ENCODE peak calls at places on chromosomes 3 and 15, in four cellular contexts. One of them, this sample, is unnamed.

GRCh38 chr3:120683213-120683612 is 1.2 kb upstream of the HGD start:
- DNase-seq in IMR-90: peak; percentile 45
- DNase-seq in body of pancreas: peak; percentile 76
- DNase-seq in right lobe of liver: peak; percentile 48
- DNase-seq in this sample: peak; percentile 62

GRCh38 chr3:128549283-128550112 is 56.5 kb upstream of the GATA2 start:
- DNase-seq in right lobe of liver: peak; percentile 80
- DNase-seq in body of pancreas: no peak
- DNase-seq in IMR-90: peak; percentile 76
- DNase-seq in this sample: peak; percentile 31

GRCh38 chr3:136749106-136749505 is 3.1 kb downstream of the STAG1 start:
- DNase-seq in body of pancreas: no peak
- DNase-seq in right lobe of liver: no peak
- DNase-seq in IMR-90: no peak
- DNase-seq in this sample: no peak

GRCh38 chr3:16060358-16060852 is 114.1 kb upstream of the GALNT15 start:
- DNase-seq in right lobe of liver: peak; percentile 70
- DNase-seq in body of pancreas: no peak
- DNase-seq in IMR-90: peak; percentile 100
- DNase-seq in this sample: no peak

GRCh38 chr3:174198199-174198598 is 660.9 kb upstream of the NAALADL2 start:
- DNase-seq in body of pancreas: no peak
- DNase-seq in right lobe of liver: no peak
- DNase-seq in IMR-90: peak; percentile 95
- DNase-seq in this sample: no peak

GRCh38 chr3:112470791-112471190 is 28.5 kb downstream of the BTLA start:
- DNase-seq in right lobe of liver: no peak
- DNase-seq in IMR-90: peak; percentile 24
- DNase-seq in body of pancreas: no peak
- DNase-seq in this sample: no peak

GRCh38 chr15:81189583-81190283 is 6.9 kb upstream of the IL16 start:
- DNase-seq in body of pancreas: peak; percentile 74
- DNase-seq in right lobe of liver: no peak
- DNase-seq in IMR-90: peak; percentile 99
- DNase-seq in this sample: peak; percentile 23

GRCh38 chr15:83108266-83109219 is 1.1 kb downstream of the TM6SF1 start:
- DNase-seq in right lobe of liver: peak; percentile 59
- DNase-seq in body of pancreas: peak; percentile 15
- DNase-seq in IMR-90: peak; percentile 52
- DNase-seq in this sample: peak; percentile 25

GRCh38 chr15:94231728-94232086 is 346 bp downstream of the MCTP2 start:
- DNase-seq in body of pancreas: peak; percentile 55
- DNase-seq in right lobe of liver: peak; percentile 31
- DNase-seq in IMR-90: no peak
- DNase-seq in this sample: no peak

GRCh38 chr3:128823638-128824037 is 55.8 kb upstream of the ACAD9 start:
- DNase-seq in IMR-90: no peak
- DNase-seq in right lobe of liver: no peak
- DNase-seq in body of pancreas: no peak
- DNase-seq in this sample: no peak

DNA sequence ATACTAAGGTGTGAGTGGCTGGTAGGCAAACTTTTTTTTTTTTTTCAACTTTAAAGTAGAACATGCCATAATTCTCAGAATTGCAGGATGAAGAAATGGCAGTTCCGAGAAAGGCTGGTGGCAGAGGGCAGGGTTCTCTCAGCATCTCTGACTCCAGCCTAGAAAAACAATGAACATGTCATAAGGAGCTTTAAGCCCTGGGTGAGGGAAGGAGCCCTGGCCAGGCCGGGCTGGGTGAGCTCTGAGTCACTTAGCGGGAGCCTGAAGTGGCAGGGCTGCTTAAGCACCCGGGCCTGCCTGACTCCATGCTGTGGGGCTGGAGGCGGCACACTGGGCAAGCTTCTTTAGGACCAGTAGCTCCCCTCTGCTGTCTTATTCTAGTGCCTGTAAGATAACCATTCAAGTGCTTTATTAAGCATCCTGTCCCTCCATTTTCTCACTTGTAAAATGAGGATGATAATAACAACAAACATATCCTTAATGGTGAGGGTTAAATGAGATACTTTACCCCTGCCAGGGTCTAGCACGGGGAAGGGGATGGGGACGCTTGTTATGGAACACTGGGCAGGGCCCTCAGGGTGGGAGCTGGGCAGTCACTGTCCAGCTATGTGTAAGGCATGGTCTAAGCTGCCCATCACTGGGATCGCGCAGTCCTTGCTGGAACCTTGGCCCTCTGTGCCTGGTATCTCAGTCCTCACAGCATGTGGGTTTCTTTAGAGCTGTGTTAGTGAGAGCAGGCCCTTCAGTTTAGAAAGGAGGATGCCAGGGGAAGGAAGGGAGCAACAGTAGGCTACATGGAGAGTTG is 18.4 kb downstream of the SMAD6 start:
- DNase-seq in IMR-90: peak; percentile 82
- DNase-seq in body of pancreas: no peak
- DNase-seq in right lobe of liver: no peak
- DNase-seq in this sample: peak; percentile 86
- TF ChIP-seq POLR2A in IMR-90: no peak
- TF ChIP-seq POLR2A in body of pancreas: no peak
- TF ChIP-seq POLR2A in right lobe of liver: no peak
- TF ChIP-seq POLR2A in this sample: no peak

GRCh38 chr3:49747792-49748480 is 24.2 kb upstream of the GMPPB start:
- DNase-seq in IMR-90: peak; percentile 79
- DNase-seq in right lobe of liver: no peak
- DNase-seq in body of pancreas: no peak
- DNase-seq in this sample: no peak

GRCh38 chr3:49754536-49754935 is 30.8 kb upstream of the GMPPB start:
- DNase-seq in IMR-90: no peak
- DNase-seq in body of pancreas: no peak
- DNase-seq in right lobe of liver: no peak
- DNase-seq in this sample: no peak

GRCh38 chr3:49745986-49746385 is 22.2 kb upstream of the GMPPB start:
- DNase-seq in body of pancreas: no peak
- DNase-seq in right lobe of liver: no peak
- DNase-seq in IMR-90: peak; percentile 72
- DNase-seq in this sample: no peak

GRCh38 chr3:49751501-49751900 is 27.8 kb upstream of the GMPPB start:
- DNase-seq in right lobe of liver: no peak
- DNase-seq in IMR-90: no peak
- DNase-seq in body of pancreas: no peak
- DNase-seq in this sample: no peak

GRCh38 chr3:49750056-49750455 is 26.3 kb upstream of the GMPPB start:
- DNase-seq in body of pancreas: no peak
- DNase-seq in IMR-90: peak; percentile 18
- DNase-seq in right lobe of liver: no peak
- DNase-seq in this sample: no peak
- H3K4me1 ChIP-seq in body of pancreas: peaks cover 24% of the 10 kb centered on the region
- H3K4me1 ChIP-seq in IMR-90: peaks cover 7% of the 10 kb centered on the region
- H3K4me1 ChIP-seq in right lobe of liver: peaks cover 9% of the 10 kb centered on the region
- H3K4me1 ChIP-seq in this sample: peaks cover 8% of the 10 kb centered on the region

GRCh38 chr15:72118400-72118978 is at the start of gene SENP8:
- DNase-seq in body of pancreas: no peak
- DNase-seq in right lobe of liver: no peak
- DNase-seq in IMR-90: no peak
- DNase-seq in this sample: no peak
- TF ChIP-seq POLR2A in body of pancreas: peak; percentile 56
- TF ChIP-seq POLR2A in right lobe of liver: no peak
- TF ChIP-seq POLR2A in IMR-90: peak; percentile 91
- TF ChIP-seq POLR2A in this sample: peak; percentile 79

GRCh38 chr15:100761253-100761935 is 118.2 kb upstream of the ALDH1A3 start:
- DNase-seq in IMR-90: no peak
- DNase-seq in right lobe of liver: no peak
- DNase-seq in body of pancreas: no peak
- DNase-seq in this sample: no peak
- H3K4me1 ChIP-seq in IMR-90: peaks cover 15% of the 10 kb centered on the region
- H3K4me1 ChIP-seq in right lobe of liver: no peaks in the 10 kb centered on the region
- H3K4me1 ChIP-seq in body of pancreas: no peaks in the 10 kb centered on the region
- H3K4me1 ChIP-seq in this sample: peaks cover 3% of the 10 kb centered on the region

GRCh38 chr3:50321844-50322385 is 630 bp downstream of the HYAL2 start:
- DNase-seq in IMR-90: no peak
- DNase-seq in body of pancreas: no peak
- DNase-seq in right lobe of liver: no peak
- DNase-seq in this sample: peak; percentile 44

GRCh38 chr3:50322386-50323091 is at the start of gene HYAL2:
- DNase-seq in body of pancreas: peak; percentile 63
- DNase-seq in IMR-90: no peak
- DNase-seq in right lobe of liver: peak; percentile 76
- DNase-seq in this sample: peak; percentile 50

GRCh38 chr3:50319872-50320625 is 2.5 kb downstream of the HYAL2 start:
- DNase-seq in right lobe of liver: no peak
- DNase-seq in IMR-90: no peak
- DNase-seq in body of pancreas: no peak
- DNase-seq in this sample: no peak

GRCh38 chr3:50320853-50321145 is 1.7 kb downstream of the HYAL2 start:
- DNase-seq in IMR-90: no peak
- DNase-seq in body of pancreas: no peak
- DNase-seq in right lobe of liver: no peak
- DNase-seq in this sample: no peak

DNA sequence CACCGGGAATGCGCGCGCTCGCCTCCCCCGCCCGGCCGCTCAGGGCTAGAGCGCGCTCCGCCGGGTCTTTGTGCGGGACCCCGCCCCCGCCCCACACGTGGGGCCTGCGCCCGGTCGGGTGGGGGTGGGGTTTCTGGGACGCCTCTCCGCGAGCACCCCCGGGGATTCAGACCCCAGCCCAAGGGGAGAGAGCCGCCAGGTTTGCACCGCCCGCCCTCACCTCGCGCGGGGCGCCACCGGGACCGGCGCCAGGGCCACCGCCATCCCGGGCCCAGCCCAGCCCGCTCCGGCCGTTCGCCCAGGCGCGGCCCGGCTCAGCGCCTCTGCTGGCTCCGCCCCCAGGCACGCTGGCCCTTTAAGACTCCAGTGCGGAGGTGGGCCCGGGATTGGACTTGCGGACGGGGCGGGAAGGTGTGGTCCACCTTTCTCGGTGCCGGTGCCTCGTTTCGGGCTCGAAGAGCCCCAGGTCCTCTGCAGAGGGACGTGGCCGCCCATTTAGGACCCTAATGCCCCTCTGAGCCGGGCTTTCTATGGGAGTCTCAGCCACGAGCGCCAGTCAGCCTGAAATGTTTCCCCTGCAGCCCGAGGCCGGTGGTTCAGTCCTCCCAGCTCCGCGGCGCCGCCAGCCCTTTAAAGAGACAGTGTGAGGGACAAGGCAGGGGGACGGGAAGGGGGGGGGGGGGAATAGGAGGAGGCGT is 1.2 kb downstream of the HYAL2 start:
- DNase-seq in right lobe of liver: peak; percentile 91
- DNase-seq in IMR-90: peak; percentile 83
- DNase-seq in body of pancreas: peak; percentile 91
- DNase-seq in this sample: peak; percentile 90
- TF ChIP-seq POLR2A in right lobe of liver: peak; percentile 77
- TF ChIP-seq POLR2A in IMR-90: peak; percentile 80
- TF ChIP-seq POLR2A in body of pancreas: no peak
- TF ChIP-seq POLR2A in this sample: peak; percentile 17

This sample was measured in thyroid gland.